ENCODE peak calls at places on chromosomes 7 and 10, in four cellular contexts. I is HL-60, X is GM12878, O is K562. R is an unnamed sample.

GRCh38 chr10:84185526-84186175 is 8.7 kb upstream of the CDHR1 start:
- DNase-seq in X (no peak), O (no peak), I (no peak), R (no peak)

GRCh38 chr7:106848851-106849442 is 16.1 kb upstream of the PIK3CG start:
- DNase-seq in O (peak; percentile 57), I (no peak), X (no peak), R (no peak)

GRCh38 chr10:122190553-122190952 is 80.5 kb upstream of the BTBD16 start:
- DNase-seq in X (no peak), O (no peak), I (no peak), R (no peak)

GRCh38 chr7:77800730-77801129 is 2.2 kb downstream of the PHTF2 start:
- DNase-seq in O (no peak), X (no peak), I (no peak), R (no peak)

GRCh38 chr7:150631866-150632864 is at the start of gene GIMAP6:
- DNase-seq in O (no peak), I (peak; percentile 55), X (peak; percentile 51), R (no peak)

GRCh38 chr7:42739591-42739990 is 172.3 kb downstream of the C7orf25 start:
- DNase-seq in X (no peak), O (no peak), I (no peak), R (no peak)

GRCh38 chr10:133415752-133416151 is 8.7 kb downstream of the SPRN start:
- DNase-seq in X (no peak), O (no peak), I (no peak), R (no peak)

GRCh38 chr7:81190997-81191747 is 272.3 kb upstream of the SEMA3C start:
- DNase-seq in O (no peak), I (no peak), X (no peak), R (no peak)

GRCh38 chr7:92634924-92635519 is 44.8 kb upstream of the FAM133B start:
- DNase-seq in I (no peak), X (no peak), O (no peak), R (no peak)

GRCh38 chr10:33109384-33109783 is 151.4 kb upstream of the ITGB1 start:
- DNase-seq in O (no peak), X (no peak), I (no peak), R (no peak)

GRCh38 chr10:948347-948746 is 16.8 kb upstream of the LARP4B start:
- DNase-seq in I (no peak), X (no peak), O (no peak), R (no peak)

GRCh38 chr10:5529702-5530411 is 5.1 kb downstream of the CALML3 start:
- DNase-seq in X (no peak), I (no peak), O (no peak), R (no peak)

GRCh38 chr10:72126184-72126871 is 38.0 kb upstream of the SPOCK2 start:
- DNase-seq in X (no peak), O (peak; percentile 40), I (no peak), R (no peak)

GRCh38 chr10:48608279-48608681 is 3.4 kb upstream of the ARHGAP22 start:
- DNase-seq in I (no peak), X (peak; percentile 48), O (peak; percentile 77), R (peak; percentile 67)

GRCh38 chr7:80830000-80830399 is 88.9 kb downstream of the SEMA3C start:
- DNase-seq in O (no peak), I (no peak), X (no peak), R (no peak)

GRCh38 chr10:95430231-95430951 is 130.8 kb downstream of the SORBS1 start:
- DNase-seq in I (peak; percentile 31), X (peak; percentile 30), O (peak; percentile 71), R (peak; percentile 59)

GRCh38 chr10:132994371-132994796 is 52.0 kb upstream of the CFAP46 start:
- DNase-seq in I (no peak), O (no peak), X (no peak), R (no peak)

GRCh38 chr7:152025937-152026890 is 740 bp downstream of the GALNT11 start:
- DNase-seq in O (no peak), I (no peak), X (no peak), R (no peak)

GRCh38 chr7:95213809-95214492 is 110.4 kb downstream of the PON1 start:
- DNase-seq in I (no peak), O (no peak), X (no peak), R (no peak)

GRCh38 chr10:88042162-88043100 is 179.0 kb downstream of the PTEN start:
- DNase-seq in I (peak; percentile 47), X (no peak), O (no peak), R (no peak)

GRCh38 chr7:115933463-115933862 is 97.1 kb downstream of the TFEC start:
- DNase-seq in I (no peak), O (no peak), X (no peak), R (no peak)

GRCh38 chr7:38368191-38368605 is 94.8 kb upstream of the TARP start:
- DNase-seq in I (peak; percentile 79), X (no peak), O (peak; percentile 32), R (peak; percentile 25)

GRCh38 chr7:116089293-116089692 is 58.7 kb upstream of the TFEC start:
- DNase-seq in O (no peak), I (no peak), X (no peak), R (no peak)

GRCh38 chr7:157980774-157981173 is 606.8 kb downstream of the PTPRN2 start:
- DNase-seq in X (no peak), I (no peak), O (no peak), R (no peak)

GRCh38 chr10:122847782-122848604 is 2.3 kb upstream of the CUZD1 start:
- DNase-seq in O (no peak), I (peak; percentile 1), X (no peak), R (no peak)

GRCh38 chr10:75525646-75526045 is 94.2 kb downstream of the LRMDA start:
- DNase-seq in I (peak; percentile 14), O (no peak), X (no peak), R (no peak)

GRCh38 chr10:61754553-61755540 is 92.1 kb downstream of the CABCOCO1 start:
- DNase-seq in X (no peak), O (no peak), I (no peak), R (no peak)

GRCh38 chr7:148664319-148664718 is 34.4 kb upstream of the CUL1 start:
- DNase-seq in X (no peak), I (no peak), O (no peak), R (no peak)

GRCh38 chr7:29596593-29597178 is 33.1 kb downstream of the PRR15 start:
- DNase-seq in I (no peak), X (no peak), O (no peak), R (no peak)

GRCh38 chr10:23417254-23417653 is 21.6 kb upstream of the OTUD1 start:
- DNase-seq in O (no peak), I (no peak), X (no peak), R (no peak)

GRCh38 chr7:87414400-87415188 is 60.9 kb downstream of the ABCB4 start:
- DNase-seq in I (no peak), O (no peak), X (no peak), R (no peak)

GRCh38 chr7:22601028-22601795 is 101.2 kb upstream of the STEAP1B start:
- DNase-seq in O (no peak), X (no peak), I (no peak), R (no peak)

GRCh38 chr7:47403341-47403866 is 178.5 kb downstream of the TNS3 start:
- DNase-seq in I (no peak), X (no peak), O (no peak), R (no peak)

DNA sequence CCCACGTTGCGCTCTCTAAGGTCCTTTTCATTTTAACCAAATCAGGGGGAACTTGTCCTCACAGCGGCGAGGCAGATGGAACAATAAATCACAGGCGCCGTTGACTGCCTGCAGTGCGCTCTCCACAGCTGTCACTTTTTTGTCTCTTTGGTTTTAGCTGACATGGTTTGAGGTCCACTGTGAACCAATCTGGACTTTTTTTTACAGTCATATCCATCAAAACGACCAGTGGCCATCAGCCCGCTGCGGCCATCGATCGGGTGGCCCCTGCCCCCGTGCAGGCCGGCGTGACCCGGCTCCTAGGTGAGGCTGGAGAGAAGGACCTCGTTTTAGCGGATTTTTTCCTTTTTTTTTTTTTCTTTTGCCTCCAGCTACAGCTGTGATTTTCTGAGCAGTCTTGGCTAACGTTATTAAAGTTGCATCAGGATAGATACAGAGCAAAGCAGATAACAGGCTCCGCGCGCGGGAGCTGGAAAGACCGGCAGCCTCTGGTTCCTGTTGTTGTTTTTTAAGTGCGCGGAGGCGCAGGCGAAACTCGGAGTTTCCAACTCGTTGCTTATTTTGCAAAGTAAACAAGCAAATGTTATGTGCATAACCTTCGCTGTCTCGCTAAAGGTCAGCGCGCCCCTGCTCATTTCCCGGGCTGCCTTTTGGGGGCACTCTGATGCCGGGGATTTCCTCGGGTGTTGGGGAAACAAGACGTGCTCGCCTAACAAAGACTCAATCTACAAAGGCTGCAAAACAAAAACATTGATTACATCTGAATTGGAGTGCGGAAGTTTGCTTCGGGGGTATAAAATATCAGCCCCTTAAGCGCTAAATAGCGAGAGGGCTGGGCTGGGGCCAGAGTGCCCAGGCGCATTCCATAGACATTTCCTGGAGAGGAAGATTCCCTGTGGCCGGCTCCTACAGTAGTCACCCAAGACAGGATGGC is 414.9 kb upstream of the MKI67 start:
- DNase-seq in X (no peak), I (no peak), O (no peak), R (no peak)
- TF ChIP-seq POLR2AphosphoS5 in X (no peak), I (no peak), O (no peak), R (no peak)

DNA sequence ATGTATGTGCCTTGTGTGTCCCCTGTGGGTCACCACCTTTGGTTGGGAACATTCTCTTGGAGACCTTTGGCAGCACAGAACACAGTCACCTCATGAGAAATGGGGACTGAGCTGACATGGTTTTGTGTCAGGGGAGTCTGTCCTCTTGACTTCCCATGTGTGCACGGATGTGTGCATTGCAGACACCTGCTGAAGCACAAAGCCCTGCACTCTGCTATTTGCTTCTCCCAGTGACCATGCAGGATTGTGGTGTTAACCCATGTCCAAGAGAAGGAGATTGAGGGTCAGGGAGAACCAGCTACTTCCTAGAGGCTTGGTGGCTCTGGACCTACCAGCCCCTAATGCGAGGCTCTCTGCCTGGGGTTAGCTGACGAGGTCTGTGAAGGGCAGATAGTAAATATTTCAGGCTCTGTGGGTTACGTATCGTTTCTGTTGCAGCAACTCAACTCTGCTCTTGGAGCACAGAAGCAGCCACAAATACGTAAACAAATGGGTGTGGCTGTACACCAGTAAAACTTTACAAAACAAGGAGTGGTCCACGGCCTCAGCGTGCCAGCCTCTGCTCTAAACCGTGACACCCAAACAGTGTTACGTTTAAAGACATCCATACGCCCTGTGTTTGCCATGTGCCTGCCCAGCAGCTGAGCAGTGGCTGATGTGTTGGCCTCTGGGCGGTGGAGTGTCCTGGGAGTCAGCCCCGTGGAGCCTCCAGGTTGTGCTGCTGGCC is 51.7 kb downstream of the ADCY1 start:
- DNase-seq in O (no peak), I (no peak), X (no peak), R (no peak)
- TF ChIP-seq SPI1 in O (no peak), I (no peak), X (no peak), R (no peak)

GRCh38 chr10:91210014-91210413 is 10.4 kb upstream of the PCGF5 start:
- DNase-seq in I (no peak), O (no peak), X (no peak), R (no peak)
- TF ChIP-seq POLR2AphosphoS5 in I (no peak), O (no peak), X (no peak), R (no peak)

GRCh38 chr7:64951250-64951848 is 39.5 kb downstream of the ZNF117 start:
- DNase-seq in I (peak; percentile 7), X (peak; percentile 16), O (peak; percentile 40), R (no peak)
- TF ChIP-seq SPI1 in I (no peak), X (no peak), O (no peak), R (no peak)

DNA sequence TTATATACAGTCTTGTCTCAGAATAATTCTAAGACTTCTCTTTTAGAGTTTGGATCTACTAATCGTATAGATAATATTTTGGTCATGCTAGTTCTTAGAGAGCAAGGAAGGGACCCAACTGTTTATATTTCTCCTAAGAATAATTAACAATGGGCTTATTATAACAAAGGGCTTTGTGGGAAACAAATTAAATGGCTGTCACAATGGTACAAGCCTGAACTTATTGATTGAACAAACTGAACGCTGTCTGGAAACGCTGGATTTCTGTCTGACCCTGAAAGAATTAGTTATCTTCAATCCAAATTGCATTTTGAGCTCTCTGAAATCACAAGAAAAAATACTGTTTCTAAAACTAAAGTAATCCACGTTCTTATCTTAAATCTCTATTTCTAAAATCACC is 56.8 kb downstream of the CSTF2T start:
- DNase-seq in X (no peak), O (no peak), I (no peak), R (no peak)
- TF ChIP-seq POLR2AphosphoS5 in X (no peak), O (no peak), I (no peak), R (no peak)